ENCODE peak calls at places on chromosomes 6 and 20, in ten cellular contexts. One of them, this sample, is unnamed.

GRCh38 chr20:22339091-22339881 is 245.1 kb downstream of the FOXA2 start:
- DNase-seq in NCI-H2081: peak; percentile 83
- DNase-seq in WTC11: peak; percentile 45
- DNase-seq in stimulated activated CD4-positive, alpha-beta T cell treated with anti-CD3 and anti-CD28 coated beads, Interleukin-4, amount 100 ng/mL, for 4 hours: no peak
- DNase-seq in C1 segment of cervical spinal cord: no peak
- DNase-seq in endothelial cell: peak; percentile 70
- DNase-seq in caudate nucleus: no peak
- DNase-seq in NCI-H1105: peak; percentile 82
- DNase-seq in NCI-H510A treated with DMSO at 0.1 percent for 48 hours: peak; percentile 95
- DNase-seq in Panc1: peak; percentile 84
- DNase-seq in this sample: peak; percentile 71

GRCh38 chr6:12137480-12137879 is 125.4 kb downstream of the HIVEP1 start:
- DNase-seq in NCI-H1105: no peak
- DNase-seq in C1 segment of cervical spinal cord: no peak
- DNase-seq in NCI-H2081: peak; percentile 8
- DNase-seq in endothelial cell: no peak
- DNase-seq in Panc1: no peak
- DNase-seq in WTC11: no peak
- DNase-seq in caudate nucleus: no peak
- DNase-seq in NCI-H510A treated with DMSO at 0.1 percent for 48 hours: no peak
- DNase-seq in stimulated activated CD4-positive, alpha-beta T cell treated with anti-CD3 and anti-CD28 coated beads, Interleukin-4, amount 100 ng/mL, for 4 hours: no peak
- DNase-seq in this sample: no peak

GRCh38 chr6:28982476-28983266 is 22.4 kb downstream of the ZNF311 start:
- DNase-seq in WTC11: no peak
- DNase-seq in stimulated activated CD4-positive, alpha-beta T cell treated with anti-CD3 and anti-CD28 coated beads, Interleukin-4, amount 100 ng/mL, for 4 hours: no peak
- DNase-seq in NCI-H1105: no peak
- DNase-seq in NCI-H2081: no peak
- DNase-seq in endothelial cell: peak; percentile 21
- DNase-seq in NCI-H510A treated with DMSO at 0.1 percent for 48 hours: peak; percentile 68
- DNase-seq in Panc1: no peak
- DNase-seq in C1 segment of cervical spinal cord: no peak
- DNase-seq in caudate nucleus: no peak
- DNase-seq in this sample: peak; percentile 26

GRCh38 chr6:90241229-90241873 is 55.3 kb downstream of the BACH2 start:
- DNase-seq in NCI-H510A treated with DMSO at 0.1 percent for 48 hours: no peak
- DNase-seq in caudate nucleus: no peak
- DNase-seq in NCI-H1105: no peak
- DNase-seq in endothelial cell: no peak
- DNase-seq in WTC11: peak; percentile 27
- DNase-seq in Panc1: no peak
- DNase-seq in NCI-H2081: peak; percentile 44
- DNase-seq in stimulated activated CD4-positive, alpha-beta T cell treated with anti-CD3 and anti-CD28 coated beads, Interleukin-4, amount 100 ng/mL, for 4 hours: no peak
- DNase-seq in C1 segment of cervical spinal cord: no peak
- DNase-seq in this sample: no peak

GRCh38 chr6:14964901-14965300 is 281.0 kb upstream of the JARID2 start:
- DNase-seq in NCI-H1105: no peak
- DNase-seq in WTC11: no peak
- DNase-seq in caudate nucleus: no peak
- DNase-seq in NCI-H510A treated with DMSO at 0.1 percent for 48 hours: peak; percentile 28
- DNase-seq in C1 segment of cervical spinal cord: no peak
- DNase-seq in endothelial cell: no peak
- DNase-seq in stimulated activated CD4-positive, alpha-beta T cell treated with anti-CD3 and anti-CD28 coated beads, Interleukin-4, amount 100 ng/mL, for 4 hours: no peak
- DNase-seq in Panc1: no peak
- DNase-seq in NCI-H2081: peak; percentile 36
- DNase-seq in this sample: no peak

GRCh38 chr6:20948531-20948930 is 414.3 kb downstream of the CDKAL1 start:
- DNase-seq in C1 segment of cervical spinal cord: no peak
- DNase-seq in endothelial cell: no peak
- DNase-seq in caudate nucleus: no peak
- DNase-seq in WTC11: no peak
- DNase-seq in NCI-H1105: no peak
- DNase-seq in NCI-H510A treated with DMSO at 0.1 percent for 48 hours: no peak
- DNase-seq in NCI-H2081: peak; percentile 50
- DNase-seq in stimulated activated CD4-positive, alpha-beta T cell treated with anti-CD3 and anti-CD28 coated beads, Interleukin-4, amount 100 ng/mL, for 4 hours: no peak
- DNase-seq in Panc1: no peak
- DNase-seq in this sample: no peak

GRCh38 chr20:63537525-63538203 is 488 bp upstream of the PTK6 start:
- DNase-seq in Panc1: peak; percentile 90
- DNase-seq in NCI-H1105: peak; percentile 53
- DNase-seq in NCI-H510A treated with DMSO at 0.1 percent for 48 hours: peak; percentile 42
- DNase-seq in stimulated activated CD4-positive, alpha-beta T cell treated with anti-CD3 and anti-CD28 coated beads, Interleukin-4, amount 100 ng/mL, for 4 hours: peak; percentile 89
- DNase-seq in NCI-H2081: peak; percentile 88
- DNase-seq in caudate nucleus: peak; percentile 21
- DNase-seq in endothelial cell: peak; percentile 87
- DNase-seq in C1 segment of cervical spinal cord: peak; percentile 27
- DNase-seq in WTC11: peak; percentile 87
- DNase-seq in this sample: peak; percentile 99

GRCh38 chr6:35026434-35027222 is 114.5 kb downstream of the TCP11 start:
- DNase-seq in NCI-H510A treated with DMSO at 0.1 percent for 48 hours: no peak
- DNase-seq in endothelial cell: no peak
- DNase-seq in Panc1: no peak
- DNase-seq in C1 segment of cervical spinal cord: no peak
- DNase-seq in stimulated activated CD4-positive, alpha-beta T cell treated with anti-CD3 and anti-CD28 coated beads, Interleukin-4, amount 100 ng/mL, for 4 hours: no peak
- DNase-seq in WTC11: no peak
- DNase-seq in NCI-H2081: no peak
- DNase-seq in NCI-H1105: no peak
- DNase-seq in caudate nucleus: no peak
- DNase-seq in this sample: no peak

GRCh38 chr6:73134588-73134987 is 90.7 kb downstream of the KHDC1L start:
- DNase-seq in caudate nucleus: no peak
- DNase-seq in NCI-H2081: no peak
- DNase-seq in NCI-H1105: no peak
- DNase-seq in WTC11: peak; percentile 96
- DNase-seq in C1 segment of cervical spinal cord: no peak
- DNase-seq in endothelial cell: peak; percentile 83
- DNase-seq in NCI-H510A treated with DMSO at 0.1 percent for 48 hours: no peak
- DNase-seq in Panc1: no peak
- DNase-seq in stimulated activated CD4-positive, alpha-beta T cell treated with anti-CD3 and anti-CD28 coated beads, Interleukin-4, amount 100 ng/mL, for 4 hours: no peak
- DNase-seq in this sample: peak; percentile 59

GRCh38 chr6:12785921-12786320 is 69.4 kb downstream of the PHACTR1 start:
- DNase-seq in NCI-H2081: no peak
- DNase-seq in Panc1: no peak
- DNase-seq in stimulated activated CD4-positive, alpha-beta T cell treated with anti-CD3 and anti-CD28 coated beads, Interleukin-4, amount 100 ng/mL, for 4 hours: no peak
- DNase-seq in NCI-H510A treated with DMSO at 0.1 percent for 48 hours: no peak
- DNase-seq in endothelial cell: no peak
- DNase-seq in NCI-H1105: no peak
- DNase-seq in caudate nucleus: no peak
- DNase-seq in WTC11: no peak
- DNase-seq in C1 segment of cervical spinal cord: no peak
- DNase-seq in this sample: no peak

GRCh38 chr6:78436335-78436734 is 431.0 kb upstream of the IRAK1BP1 start:
- DNase-seq in NCI-H2081: no peak
- DNase-seq in C1 segment of cervical spinal cord: no peak
- DNase-seq in stimulated activated CD4-positive, alpha-beta T cell treated with anti-CD3 and anti-CD28 coated beads, Interleukin-4, amount 100 ng/mL, for 4 hours: no peak
- DNase-seq in Panc1: no peak
- DNase-seq in NCI-H510A treated with DMSO at 0.1 percent for 48 hours: no peak
- DNase-seq in endothelial cell: no peak
- DNase-seq in NCI-H1105: no peak
- DNase-seq in WTC11: no peak
- DNase-seq in caudate nucleus: no peak
- DNase-seq in this sample: peak; percentile 19

GRCh38 chr6:46217671-46218131 is 46.9 kb upstream of the ENPP5 start:
- DNase-seq in NCI-H510A treated with DMSO at 0.1 percent for 48 hours: no peak
- DNase-seq in Panc1: no peak
- DNase-seq in caudate nucleus: no peak
- DNase-seq in stimulated activated CD4-positive, alpha-beta T cell treated with anti-CD3 and anti-CD28 coated beads, Interleukin-4, amount 100 ng/mL, for 4 hours: no peak
- DNase-seq in NCI-H1105: no peak
- DNase-seq in C1 segment of cervical spinal cord: peak; percentile 22
- DNase-seq in endothelial cell: no peak
- DNase-seq in NCI-H2081: no peak
- DNase-seq in WTC11: no peak
- DNase-seq in this sample: peak; percentile 45

GRCh38 chr6:80605165-80605989 is 498.9 kb downstream of the BCKDHB start:
- DNase-seq in endothelial cell: peak; percentile 28
- DNase-seq in Panc1: no peak
- DNase-seq in caudate nucleus: no peak
- DNase-seq in NCI-H2081: peak; percentile 34
- DNase-seq in stimulated activated CD4-positive, alpha-beta T cell treated with anti-CD3 and anti-CD28 coated beads, Interleukin-4, amount 100 ng/mL, for 4 hours: no peak
- DNase-seq in NCI-H1105: peak; percentile 23
- DNase-seq in C1 segment of cervical spinal cord: no peak
- DNase-seq in WTC11: no peak
- DNase-seq in NCI-H510A treated with DMSO at 0.1 percent for 48 hours: peak; percentile 9
- DNase-seq in this sample: peak; percentile 18

GRCh38 chr20:57693002-57693582 is 16.7 kb downstream of the PMEPA1 start:
- DNase-seq in Panc1: no peak
- DNase-seq in caudate nucleus: no peak
- DNase-seq in WTC11: peak; percentile 48
- DNase-seq in endothelial cell: no peak
- DNase-seq in NCI-H510A treated with DMSO at 0.1 percent for 48 hours: no peak
- DNase-seq in C1 segment of cervical spinal cord: no peak
- DNase-seq in NCI-H1105: no peak
- DNase-seq in NCI-H2081: no peak
- DNase-seq in stimulated activated CD4-positive, alpha-beta T cell treated with anti-CD3 and anti-CD28 coated beads, Interleukin-4, amount 100 ng/mL, for 4 hours: no peak
- DNase-seq in this sample: no peak

GRCh38 chr20:17442588-17442987 is 88.6 kb downstream of the BFSP1 start:
- DNase-seq in Panc1: no peak
- DNase-seq in NCI-H1105: no peak
- DNase-seq in endothelial cell: peak; percentile 13
- DNase-seq in NCI-H510A treated with DMSO at 0.1 percent for 48 hours: peak; percentile 33
- DNase-seq in caudate nucleus: no peak
- DNase-seq in WTC11: peak; percentile 38
- DNase-seq in stimulated activated CD4-positive, alpha-beta T cell treated with anti-CD3 and anti-CD28 coated beads, Interleukin-4, amount 100 ng/mL, for 4 hours: no peak
- DNase-seq in NCI-H2081: peak; percentile 27
- DNase-seq in C1 segment of cervical spinal cord: no peak
- DNase-seq in this sample: no peak

GRCh38 chr20:45450097-45450818 is 19.3 kb upstream of the WFDC2 start:
- DNase-seq in Panc1: peak; percentile 32
- DNase-seq in NCI-H1105: peak; percentile 30
- DNase-seq in endothelial cell: peak; percentile 21
- DNase-seq in NCI-H2081: peak; percentile 56
- DNase-seq in C1 segment of cervical spinal cord: no peak
- DNase-seq in NCI-H510A treated with DMSO at 0.1 percent for 48 hours: peak; percentile 39
- DNase-seq in stimulated activated CD4-positive, alpha-beta T cell treated with anti-CD3 and anti-CD28 coated beads, Interleukin-4, amount 100 ng/mL, for 4 hours: no peak
- DNase-seq in WTC11: no peak
- DNase-seq in caudate nucleus: no peak
- DNase-seq in this sample: peak; percentile 50

GRCh38 chr6:126156973-126157372 is 170.6 kb downstream of the TRMT11 start:
- DNase-seq in endothelial cell: no peak
- DNase-seq in NCI-H510A treated with DMSO at 0.1 percent for 48 hours: no peak
- DNase-seq in C1 segment of cervical spinal cord: no peak
- DNase-seq in stimulated activated CD4-positive, alpha-beta T cell treated with anti-CD3 and anti-CD28 coated beads, Interleukin-4, amount 100 ng/mL, for 4 hours: no peak
- DNase-seq in caudate nucleus: no peak
- DNase-seq in WTC11: no peak
- DNase-seq in NCI-H2081: no peak
- DNase-seq in Panc1: no peak
- DNase-seq in NCI-H1105: no peak
- DNase-seq in this sample: peak; percentile 29

This sample was measured in GM12865.